ENCODE peak calls at places on chromosomes 16 and 17, in eight cellular contexts. W is AG09309, X is left ventricle myocardium inferior, B is psoas muscle, P is choroid plexus epithelial cell, T is cardiac fibroblast, Y is AG04450, S is mucosa of descending colon. A is an unnamed sample.

GRCh38 chr17:8060274-8060673 is 21.4 kb downstream of the ALOX15B start:
- DNase-seq in B (no peak), W (peak), T (peak), S (no peak), Y (peak), X (no peak), P (peak), A (peak)

GRCh38 chr16:9469512-9469911 is 378.1 kb downstream of the HAPSTR1 start:
- DNase-seq in B (no peak), W (no peak), Y (no peak), S (no peak), T (no peak), P (peak), X (no peak), A (no peak)

GRCh38 chr16:53099318-53100130 is 44.7 kb downstream of the CHD9 start:
- DNase-seq in T (peak), S (peak), W (no peak), B (peak), Y (no peak), X (peak), P (peak), A (peak)

GRCh38 chr16:3829631-3830536 is 50.6 kb downstream of the CREBBP start:
- DNase-seq in Y (no peak), P (peak), W (no peak), S (no peak), X (no peak), T (no peak), B (no peak), A (no peak)

GRCh38 chr17:59435238-59435637 is 103.8 kb downstream of the YPEL2 start:
- DNase-seq in S (no peak), T (peak), X (no peak), P (peak), Y (no peak), B (no peak), W (no peak), A (no peak)

GRCh38 chr16:11017499-11017898 is 73.1 kb downstream of the CLEC16A start:
- DNase-seq in W (no peak), B (no peak), T (no peak), P (no peak), X (no peak), Y (no peak), S (no peak), A (no peak)

GRCh38 chr17:73589096-73589980 is 54.9 kb downstream of the SDK2 start:
- DNase-seq in Y (no peak), S (no peak), W (no peak), P (no peak), T (no peak), X (no peak), B (no peak), A (no peak)

GRCh38 chr17:77386502-77387192 is 245.9 kb downstream of the SEC14L1 start:
- DNase-seq in T (no peak), X (no peak), W (no peak), P (no peak), B (no peak), Y (no peak), S (no peak), A (no peak)

GRCh38 chr16:2339521-2340484 is 725 bp downstream of the ABCA3 start:
- DNase-seq in W (no peak), B (peak), X (peak), Y (no peak), P (no peak), T (peak), S (peak), A (peak)

DNA sequence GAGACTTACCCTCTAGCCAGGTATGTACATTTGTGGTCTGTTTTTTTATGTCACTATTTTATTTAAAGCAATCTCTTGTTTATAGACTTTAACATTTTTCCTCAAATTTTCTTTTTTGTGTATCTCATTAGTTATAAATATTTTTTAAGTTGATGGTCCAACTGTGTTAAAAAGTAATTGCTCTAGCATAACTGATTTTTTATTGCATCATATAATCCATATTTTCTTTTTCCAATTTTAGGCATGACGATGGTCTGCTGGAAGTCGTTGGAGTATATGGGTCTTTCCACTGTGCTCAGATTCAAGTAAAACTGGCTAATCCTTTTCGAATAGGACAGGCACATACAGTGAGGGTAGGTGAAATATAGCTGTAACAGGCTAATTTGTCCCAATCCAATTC is 27.9 kb downstream of the DGKE start:
- DNase-seq in T (no peak), B (no peak), S (no peak), Y (no peak), X (no peak), P (no peak), W (no peak), A (no peak)
- TF ChIP-seq CTCF in T (no peak), B (no peak), S (no peak), Y (no peak), X (no peak), P (no peak), W (no peak), A (no peak)

DNA sequence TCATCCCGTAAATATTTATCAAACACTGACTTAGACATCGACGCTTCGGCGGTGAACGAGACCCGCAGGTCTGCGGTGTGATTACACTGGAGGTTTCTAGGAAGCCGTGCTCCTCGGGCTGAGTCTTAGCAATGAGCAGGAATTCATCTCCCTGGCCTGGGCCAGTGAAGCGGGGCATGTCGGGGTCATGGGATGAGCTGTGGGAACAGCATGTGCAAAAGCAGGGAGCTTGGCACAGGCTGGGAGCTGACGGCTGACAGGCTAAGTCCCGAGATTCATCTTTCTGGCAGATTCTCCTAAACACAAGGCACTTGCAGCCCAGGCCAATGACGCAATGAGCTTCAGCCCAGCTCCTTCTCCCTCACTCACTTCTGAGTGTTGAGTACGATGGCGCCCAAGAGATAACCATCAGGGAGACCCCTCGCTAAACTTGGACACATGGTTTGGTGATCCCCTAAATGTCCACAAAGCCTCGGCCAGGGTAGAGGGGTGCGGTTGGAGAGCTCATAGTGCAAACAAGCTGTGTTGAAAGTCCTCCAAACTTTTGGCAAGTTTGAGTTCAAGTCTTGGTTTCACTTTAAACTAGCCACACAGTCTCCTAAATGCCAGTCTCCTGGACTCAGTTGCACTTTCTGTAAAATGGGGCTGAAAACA is 12.8 kb downstream of the CRISPLD2 start:
- DNase-seq in B (peak), W (peak), X (peak), S (peak), T (peak), Y (peak), P (peak), A (peak)
- H3K4me3 ChIP-seq in B (peak), W (peak), X (peak), S (no peak), T (peak), Y (peak), P (peak), A (peak)

GRCh38 chr17:57582881-57583756 is 162.0 kb downstream of the CCDC182 start:
- DNase-seq in W (no peak), Y (no peak), P (no peak), B (no peak), S (no peak), T (no peak), X (no peak), A (no peak)

GRCh38 chr17:57585341-57586098 is 159.6 kb downstream of the CCDC182 start:
- DNase-seq in S (no peak), P (no peak), W (no peak), B (no peak), T (no peak), Y (no peak), X (no peak), A (no peak)

GRCh38 chr17:57586099-57586702 is 158.9 kb downstream of the CCDC182 start:
- DNase-seq in T (no peak), Y (no peak), P (no peak), S (no peak), X (no peak), W (no peak), B (no peak), A (no peak)

GRCh38 chr17:57587201-57587870 is 157.8 kb downstream of the CCDC182 start:
- DNase-seq in P (no peak), B (no peak), S (no peak), X (no peak), T (no peak), Y (no peak), W (no peak), A (no peak)

GRCh38 chr17:57584050-57584551 is 161.0 kb downstream of the CCDC182 start:
- DNase-seq in P (no peak), B (no peak), Y (no peak), S (no peak), W (peak), T (no peak), X (peak), A (no peak)
- TF ChIP-seq CTCF in P (no peak), B (no peak), Y (no peak), S (no peak), W (peak), T (no peak), X (peak), A (no peak)

GRCh38 chr17:74860229-74860998 is 729 bp upstream of the GRIN2C start:
- DNase-seq in X (no peak), T (no peak), Y (no peak), P (no peak), S (no peak), B (no peak), W (no peak), A (no peak)
- H3K4me3 ChIP-seq in X (peak), T (no peak), Y (no peak), P (no peak), S (no peak), B (peak), W (no peak), A (peak)

DNA sequence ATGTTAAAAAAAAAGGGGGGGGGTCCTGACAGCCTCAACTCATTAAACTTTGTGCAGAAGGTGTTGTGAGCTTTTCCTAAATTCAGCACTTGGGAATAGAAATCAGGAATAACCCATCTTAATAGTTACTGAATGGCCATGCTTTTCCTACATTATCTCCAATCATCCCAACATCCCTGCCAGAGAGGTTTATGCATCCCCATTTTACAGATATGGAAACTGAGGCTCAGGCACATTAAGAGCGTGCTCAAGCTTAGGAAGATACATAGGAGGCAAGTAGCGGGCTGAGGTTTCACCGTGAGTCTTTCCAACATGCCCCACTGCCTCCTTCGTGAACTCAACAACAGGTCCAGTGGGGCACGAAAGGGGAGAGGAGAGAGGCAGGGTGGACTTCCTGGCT is 78.4 kb downstream of the C17orf67 start:
- DNase-seq in T (no peak), W (no peak), B (no peak), Y (no peak), P (no peak), X (no peak), S (no peak), A (no peak)
- TF ChIP-seq CTCF in T (no peak), W (no peak), B (no peak), Y (no peak), P (no peak), X (no peak), S (no peak), A (no peak)

DNA sequence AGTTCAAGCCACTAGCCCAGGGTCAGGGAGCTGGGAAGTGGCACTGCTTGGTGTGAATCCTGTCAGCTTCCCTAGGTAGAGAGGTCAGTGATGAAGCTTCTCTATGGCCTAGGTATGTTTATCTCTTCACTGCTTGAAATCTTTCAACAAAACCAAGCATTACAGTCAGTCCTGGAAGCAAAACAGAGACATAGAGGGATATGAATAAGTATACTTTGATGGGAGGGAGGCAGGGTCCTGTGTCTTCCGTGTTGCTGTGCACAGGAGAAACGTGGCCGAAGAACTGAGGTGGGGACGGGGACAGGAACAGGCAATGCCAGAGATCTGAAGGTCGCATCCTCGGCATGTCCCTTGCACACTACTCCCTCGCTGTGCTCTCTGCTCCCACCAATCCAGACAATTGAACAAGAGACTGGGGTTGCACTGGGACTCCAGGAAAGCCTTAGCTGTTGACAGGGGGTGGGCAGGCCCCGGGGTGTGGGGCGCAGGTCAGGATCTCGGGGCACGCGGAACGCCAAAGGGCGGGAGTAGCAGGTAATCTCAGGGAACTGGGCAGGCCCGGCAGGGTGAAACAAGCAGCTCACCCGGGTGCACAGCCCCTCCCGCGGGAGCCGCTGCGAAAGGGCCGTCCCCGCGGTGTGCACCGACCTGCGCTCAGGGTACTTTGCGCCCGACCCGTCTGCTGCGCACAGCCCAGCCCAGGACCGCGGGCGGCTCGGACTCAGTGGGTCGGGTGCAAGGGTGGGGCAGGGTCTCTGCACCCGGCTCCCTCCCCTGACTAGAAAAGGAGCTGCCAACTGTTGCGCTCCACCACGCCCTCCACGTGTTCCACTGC is at the start of gene MT1H:
- DNase-seq in B (no peak), S (peak), T (no peak), W (no peak), P (no peak), Y (no peak), X (no peak), A (no peak)
- H3K4me3 ChIP-seq in B (no peak), S (no peak), T (no peak), W (no peak), P (no peak), Y (no peak), X (peak), A (no peak)

A was measured in lower lobe of right lung.